ENCODE peak calls at places on chromosome 20, in eight cellular contexts. B is T-helper 9 cell, X is progenitor cell of endocrine pancreas, O is NCI-H446 treated with DMSO at 0.1 percent for 48 hours, K is cardiac fibroblast, G is prostate gland, C is GM12865, N is NCI-H1048. J is an unnamed sample.

GRCh38 chr20:12927489-12927888 is 81.3 kb upstream of the SPTLC3 start:
- DNase-seq in K (peak), C (no peak), G (no peak), O (no peak), X (no peak), N (no peak), B (no peak), J (peak)

GRCh38 chr20:137668-138131 is 4.7 kb upstream of the DEFB126 start:
- DNase-seq in X (no peak), K (peak), B (no peak), G (no peak), O (no peak), C (peak), N (peak), J (no peak)

GRCh38 chr20:50369225-50370035 is 140.8 kb upstream of the PTPN1 start:
- DNase-seq in B (no peak), O (no peak), K (no peak), G (peak), N (no peak), C (no peak), X (no peak), J (no peak)

GRCh38 chr20:9602834-9603173 is 88.4 kb downstream of the LAMP5 start:
- DNase-seq in K (no peak), X (no peak), C (no peak), B (no peak), G (no peak), N (no peak), O (peak), J (no peak)

GRCh38 chr20:45044601-45045000 is 56.3 kb downstream of the KCNS1 start:
- DNase-seq in C (no peak), N (no peak), G (no peak), O (no peak), X (no peak), B (no peak), K (no peak), J (no peak)

GRCh38 chr20:7155282-7155681 is 387.8 kb downstream of the BMP2 start:
- DNase-seq in O (no peak), X (no peak), G (no peak), K (no peak), B (no peak), N (no peak), C (no peak), J (no peak)

GRCh38 chr20:48767269-48767960 is 60.4 kb downstream of the PREX1 start:
- DNase-seq in X (no peak), B (peak), K (no peak), O (no peak), C (no peak), G (no peak), N (no peak), J (no peak)

GRCh38 chr20:37986873-37987601 is 46.2 kb downstream of the TTI1 start:
- DNase-seq in B (no peak), C (no peak), K (no peak), X (no peak), O (peak), N (no peak), G (peak), J (peak)

GRCh38 chr20:36344517-36345132 is 38.5 kb downstream of the DLGAP4 start:
- DNase-seq in B (no peak), N (no peak), O (no peak), X (peak), G (peak), K (peak), C (peak), J (peak)

GRCh38 chr20:36317675-36318074 is 11.5 kb downstream of the DLGAP4 start:
- DNase-seq in C (peak), X (no peak), B (no peak), K (no peak), O (no peak), G (no peak), N (no peak), J (no peak)

GRCh38 chr20:19628570-19629134 is 129.4 kb upstream of the RIN2 start:
- DNase-seq in O (peak), K (peak), B (peak), X (peak), N (peak), G (peak), C (peak), J (peak)

GRCh38 chr20:50478162-50479036 is 31.8 kb upstream of the PTPN1 start:
- DNase-seq in B (peak), K (peak), G (peak), C (peak), N (peak), O (peak), X (no peak), J (peak)

GRCh38 chr20:62993856-62994494 is 12.8 kb downstream of the BHLHE23 start:
- DNase-seq in O (no peak), G (no peak), K (no peak), X (no peak), B (no peak), C (no peak), N (no peak), J (no peak)

GRCh38 chr20:50191065-50191565 is 485 bp downstream of the CEBPB start:
- DNase-seq in K (peak), N (no peak), X (no peak), O (no peak), G (peak), C (peak), B (peak), J (no peak)

GRCh38 chr20:35369804-35370203 is 42.0 kb downstream of the UQCC1 start:
- DNase-seq in X (no peak), C (no peak), B (no peak), N (no peak), G (no peak), K (peak), O (no peak), J (peak)

GRCh38 chr20:33443006-33443511 is 504 bp downstream of the SNTA1 start:
- DNase-seq in O (no peak), N (no peak), K (no peak), X (no peak), B (peak), G (no peak), C (peak), J (no peak)

GRCh38 chr20:43508604-43509040 is 1.1 kb downstream of the L3MBTL1 start:
- DNase-seq in B (no peak), O (no peak), G (no peak), K (peak), X (no peak), N (no peak), C (no peak), J (no peak)

GRCh38 chr20:48486065-48486464 is 341.7 kb downstream of the PREX1 start:
- DNase-seq in N (no peak), B (no peak), G (no peak), K (no peak), X (no peak), C (no peak), O (no peak), J (no peak)

GRCh38 chr20:2859330-2860121 is 13.8 kb upstream of the PTPRA start:
- DNase-seq in C (no peak), G (no peak), K (peak), O (no peak), N (no peak), B (no peak), X (no peak), J (peak)

GRCh38 chr20:9884666-9885065 is 45.8 kb upstream of the PAK5 start:
- DNase-seq in B (no peak), N (no peak), C (no peak), O (no peak), G (no peak), X (no peak), K (no peak), J (no peak)

GRCh38 chr20:32737371-32738223 is 5.7 kb downstream of the COMMD7 start:
- DNase-seq in G (no peak), K (peak), B (no peak), O (no peak), C (no peak), X (no peak), N (no peak), J (peak)

GRCh38 chr20:618980-619379 is 8.9 kb upstream of the TCF15 start:
- DNase-seq in C (no peak), G (no peak), X (no peak), K (no peak), N (no peak), O (no peak), B (no peak), J (no peak)